ENCODE peak calls at places on chromosomes 3 and 15, in nine cellular contexts. R, B, L, W, X, J, Z, O and G are unnamed samples. For H3K4me1 and H3K36me3, the result is how much of the 10 kb centered on the place peaks cover.

GRCh38 chr15:48722764-48723661 is 77.5 kb upstream of the FBN1 start:
- DNase-seq in R (no peak), B (no peak), L (no peak), W (peak), X (peak), J (no peak), Z (no peak), O (no peak), G (no peak)

GRCh38 chr15:77819841-77820728 is 187.4 kb upstream of the LINGO1 start:
- DNase-seq in R (no peak), B (no peak), L (peak), W (no peak), X (peak), J (peak), Z (no peak), O (no peak), G (no peak)

GRCh38 chr3:100852882-100853281 is 140.3 kb downstream of the ABI3BP start:
- DNase-seq in R (no peak), B (no peak), L (no peak), W (no peak), X (no peak), J (no peak), Z (no peak), O (no peak), G (no peak)

GRCh38 chr3:124295358-124295757 is 303.4 kb upstream of the ROPN1 start:
- DNase-seq in R (no peak), B (no peak), L (no peak), W (no peak), X (no peak), J (no peak), Z (no peak), O (no peak), G (no peak)

GRCh38 chr3:196772102-196772501 is 32.4 kb downstream of the PAK2 start:
- DNase-seq in R (no peak), B (no peak), L (no peak), W (no peak), X (no peak), J (no peak), Z (no peak), O (no peak), G (peak)

GRCh38 chr15:73630030-73630429 is 3.2 kb downstream of the NPTN start:
- DNase-seq in R (no peak), B (no peak), L (no peak), W (no peak), X (no peak), J (no peak), Z (no peak), O (no peak), G (no peak)

GRCh38 chr3:86766331-86766730 is 224.6 kb downstream of the VGLL3 start:
- DNase-seq in R (no peak), B (no peak), L (no peak), W (no peak), X (no peak), J (no peak), Z (no peak), O (no peak), G (no peak)

GRCh38 chr3:44885618-44886017 is 11.2 kb downstream of the TGM4 start:
- DNase-seq in R (no peak), B (no peak), L (peak), W (peak), X (peak), J (no peak), Z (no peak), O (no peak), G (no peak)

GRCh38 chr3:48656841-48657281 is 5.8 kb downstream of the CELSR3 start:
- DNase-seq in R (no peak), B (no peak), L (no peak), W (no peak), X (no peak), J (no peak), Z (no peak), O (no peak), G (no peak)

GRCh38 chr15:97688177-97688576 is 272.3 kb upstream of the ARRDC4 start:
- DNase-seq in R (no peak), B (no peak), L (no peak), W (no peak), X (no peak), J (no peak), Z (no peak), O (no peak), G (no peak)

GRCh38 chr3:75218577-75218976 is 445.6 kb upstream of the FRG2C start:
- DNase-seq in R (no peak), B (no peak), L (no peak), W (no peak), X (no peak), J (no peak), Z (no peak), O (no peak), G (no peak)

GRCh38 chr3:188211476-188211875 is 57.5 kb downstream of the LPP start:
- DNase-seq in R (no peak), B (peak), L (no peak), W (peak), X (no peak), J (no peak), Z (no peak), O (no peak), G (no peak)

GRCh38 chr3:192916455-192917257 is 1.0 kb downstream of the MB21D2 start:
- DNase-seq in R (peak), B (peak), L (peak), W (peak), X (peak), J (peak), Z (peak), O (peak), G (no peak)

GRCh38 chr15:54659668-54660067 is 537.1 kb downstream of the RSL24D1 start:
- DNase-seq in R (no peak), B (no peak), L (no peak), W (no peak), X (no peak), J (peak), Z (no peak), O (no peak), G (no peak)

GRCh38 chr3:30002782-30003181 is 603.6 kb upstream of the TGFBR2 start:
- DNase-seq in R (no peak), B (no peak), L (no peak), W (peak), X (peak), J (no peak), Z (no peak), O (no peak), G (no peak)

GRCh38 chr15:28786521-28786920 is 61.9 kb downstream of the GOLGA6L7 start:
- DNase-seq in R (no peak), B (no peak), L (no peak), W (no peak), X (peak), J (no peak), Z (no peak), O (no peak), G (no peak)

GRCh38 chr3:128983293-128984069 is 10.4 kb downstream of the CFAP92 start:
- DNase-seq in R (no peak), B (no peak), L (no peak), W (no peak), X (no peak), J (no peak), Z (no peak), O (no peak), G (no peak)

GRCh38 chr3:53320697-53321096 is 26.6 kb downstream of the DCP1A start:
- DNase-seq in R (no peak), B (no peak), L (no peak), W (peak), X (no peak), J (no peak), Z (no peak), O (no peak), G (no peak)

GRCh38 chr15:83327041-83327440 is 42.6 kb upstream of the BNC1 start:
- DNase-seq in R (no peak), B (no peak), L (no peak), W (no peak), X (peak), J (no peak), Z (no peak), O (no peak), G (no peak)

GRCh38 chr3:29171583-29171990 is 109.3 kb upstream of the RBMS3 start:
- DNase-seq in R (no peak), B (no peak), L (no peak), W (peak), X (peak), J (no peak), Z (no peak), O (no peak), G (peak)

GRCh38 chr15:39629376-39629775 is 48.5 kb downstream of the THBS1 start:
- DNase-seq in R (no peak), B (no peak), L (no peak), W (peak), X (peak), J (peak), Z (peak), O (no peak), G (no peak)

GRCh38 chr3:18046531-18046930 is 304.1 kb upstream of the TBC1D5 start:
- DNase-seq in R (no peak), B (no peak), L (no peak), W (no peak), X (no peak), J (no peak), Z (no peak), O (no peak), G (peak)

GRCh38 chr3:145780301-145780700 is 380.7 kb downstream of the PLOD2 start:
- DNase-seq in R (no peak), B (no peak), L (no peak), W (no peak), X (no peak), J (no peak), Z (no peak), O (no peak), G (no peak)

GRCh38 chr15:48427960-48428547 is 96.8 kb downstream of the DUT start:
- DNase-seq in R (no peak), B (no peak), L (no peak), W (peak), X (peak), J (no peak), Z (no peak), O (no peak), G (no peak)

GRCh38 chr3:186273586-186273985 is 88.4 kb downstream of the DGKG start:
- DNase-seq in R (peak), B (no peak), L (no peak), W (no peak), X (no peak), J (no peak), Z (no peak), O (no peak), G (no peak)

GRCh38 chr3:186270711-186271110 is 91.3 kb downstream of the DGKG start:
- DNase-seq in R (no peak), B (no peak), L (no peak), W (no peak), X (no peak), J (no peak), Z (no peak), O (no peak), G (no peak)

GRCh38 chr3:186264608-186265400 is 97.2 kb downstream of the DGKG start:
- DNase-seq in R (no peak), B (no peak), L (no peak), W (no peak), X (no peak), J (no peak), Z (no peak), O (no peak), G (no peak)

GRCh38 chr3:186267758-186268157 is 94.3 kb downstream of the DGKG start:
- DNase-seq in R (no peak), B (no peak), L (no peak), W (no peak), X (no peak), J (no peak), Z (no peak), O (no peak), G (no peak)

DNA sequence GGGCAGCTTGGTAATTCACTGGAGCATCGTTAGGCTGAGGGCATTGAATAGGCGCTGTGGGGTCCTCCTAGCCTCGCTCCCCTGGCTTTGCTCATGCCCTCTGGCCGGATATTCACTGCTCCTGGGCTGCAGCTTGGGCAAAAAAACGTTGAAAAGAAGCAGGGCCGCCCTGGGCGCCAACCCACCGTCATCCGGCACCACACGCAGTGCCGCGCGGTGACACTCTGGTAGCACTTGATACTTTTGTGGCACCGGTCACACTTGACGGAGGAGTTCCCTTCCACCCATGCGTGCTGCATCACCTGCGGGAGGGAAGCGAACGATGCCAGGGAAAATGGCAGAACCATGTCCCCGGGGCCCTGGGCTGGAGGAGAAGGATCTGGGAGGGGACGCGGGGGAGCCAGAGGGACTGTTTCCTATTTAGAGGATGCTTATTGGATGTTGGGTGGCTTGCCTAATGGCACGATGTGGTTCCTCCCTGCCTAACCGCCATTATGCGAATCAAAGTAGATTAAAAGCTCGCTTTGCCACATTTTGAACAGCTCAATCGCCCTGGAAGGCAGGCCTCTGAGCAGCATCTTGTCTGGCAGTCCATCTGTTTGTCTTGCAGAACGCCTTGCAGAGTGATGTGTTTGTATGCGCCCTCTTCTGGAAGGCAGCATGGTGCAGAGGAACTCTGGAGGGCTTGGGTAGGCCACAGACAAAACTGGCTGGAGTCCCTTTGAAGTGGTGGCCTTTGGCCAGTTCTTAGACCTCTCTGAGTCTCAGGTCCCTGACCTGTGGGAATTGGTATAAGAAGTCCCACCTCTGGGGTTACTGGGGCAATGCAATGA is 93.2 kb downstream of the DGKG start:
- DNase-seq in R (no peak), B (no peak), L (no peak), W (peak), X (peak), J (no peak), Z (no peak), O (no peak), G (no peak)
- TF ChIP-seq CTCF in R (no peak), B (no peak), L (no peak), W (peak), X (peak), J (no peak), Z (no peak), O (no peak), G (peak)

GRCh38 chr3:37171144-37171543 is 3.2 kb downstream of the LRRFIP2 start:
- DNase-seq in R (peak), B (no peak), L (no peak), W (no peak), X (no peak), J (no peak), Z (no peak), O (no peak), G (no peak)

GRCh38 chr3:37173806-37174205 is 576 bp downstream of the LRRFIP2 start:
- DNase-seq in R (no peak), B (no peak), L (no peak), W (no peak), X (no peak), J (no peak), Z (no peak), O (no peak), G (no peak)

GRCh38 chr3:37170513-37170912 is 3.9 kb downstream of the LRRFIP2 start:
- DNase-seq in R (no peak), B (no peak), L (no peak), W (no peak), X (no peak), J (no peak), Z (no peak), O (no peak), G (no peak)

GRCh38 chr3:37170097-37170496 is 4.3 kb downstream of the LRRFIP2 start:
- DNase-seq in R (no peak), B (no peak), L (no peak), W (peak), X (no peak), J (no peak), Z (no peak), O (no peak), G (no peak)

DNA sequence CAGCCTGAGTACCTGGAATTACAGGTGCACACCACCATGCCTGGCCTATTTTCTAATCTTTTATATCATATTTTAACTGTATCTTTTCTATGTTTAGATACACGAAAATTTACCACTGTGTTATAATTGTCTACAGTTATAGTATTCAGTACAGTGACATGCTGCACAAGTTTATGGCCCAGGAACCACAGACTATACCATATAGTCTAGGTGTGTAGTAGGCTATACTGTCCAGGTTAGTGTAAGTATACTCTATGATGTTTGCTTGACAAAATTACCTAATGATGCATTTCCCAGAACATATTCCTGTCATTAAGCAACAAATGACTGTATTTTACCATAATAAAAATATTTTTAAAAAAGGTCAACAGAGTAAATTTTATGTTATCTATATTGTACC is 5.5 kb downstream of the LRRFIP2 start:
- DNase-seq in R (no peak), B (no peak), L (no peak), W (no peak), X (no peak), J (no peak), Z (no peak), O (no peak), G (no peak)
- H3K4me1 ChIP-seq in R (half or more), B (under half), L (under half), W (under half), X (under half), J (half or more), Z (under half), O (under half), G (under half)

DNA sequence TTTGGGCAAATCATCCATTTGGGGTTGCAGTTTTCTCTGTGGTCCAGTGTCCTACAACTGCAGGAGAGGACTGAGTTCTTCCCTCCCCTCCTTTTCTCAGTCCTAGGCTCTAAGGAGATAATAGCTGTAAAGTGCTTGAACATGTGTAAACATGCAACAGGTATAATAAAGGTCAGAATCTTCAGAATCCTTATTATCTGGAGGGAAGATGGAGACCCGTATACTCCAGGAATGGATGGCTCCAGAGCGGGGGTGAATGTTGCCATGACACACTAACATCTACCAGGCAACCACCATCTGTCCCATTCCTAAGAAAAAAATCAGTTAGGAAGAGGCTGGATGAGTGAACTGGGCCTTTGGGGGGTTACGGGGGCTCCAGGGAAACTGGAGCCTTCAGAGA is 39.7 kb upstream of the GLCE start:
- DNase-seq in R (no peak), B (no peak), L (no peak), W (no peak), X (no peak), J (no peak), Z (no peak), O (no peak), G (no peak)
- H3K36me3 ChIP-seq in R (under half), B (under half), L (under half), W (under half), X (under half), J (under half), Z (under half), O (under half), G (under half)

GRCh38 chr15:40828447-40829036 is at the start of gene PPP1R14D:
- DNase-seq in R (no peak), B (no peak), L (no peak), W (no peak), X (no peak), J (peak), Z (peak), O (no peak), G (no peak)
- TF ChIP-seq CTCF in R (no peak), B (no peak), L (no peak), W (no peak), X (no peak), J (no peak), Z (no peak), O (no peak), G (no peak)